ENCODE peak calls at places on chromosomes 2 and 18, in eight cellular contexts. E, O, S, U, B, J, G and P are unnamed samples.

GRCh38 chr2:40103590-40103989 is 324.5 kb upstream of the THUMPD2 start:
- DNase-seq in E (no peak), O (no peak), S (no peak), U (no peak), B (no peak), J (no peak), G (no peak), P (no peak)

GRCh38 chr2:232327089-232328037 is 51.2 kb upstream of the ALPP start:
- DNase-seq in E (peak; percentile 54), O (peak; percentile 81), S (peak; percentile 27), U (peak; percentile 81), B (peak; percentile 83), J (peak; percentile 85), G (peak; percentile 85), P (peak; percentile 67)

GRCh38 chr18:56516769-56517168 is 121.6 kb downstream of the TXNL1 start:
- DNase-seq in E (no peak), O (no peak), S (no peak), U (peak; percentile 14), B (no peak), J (no peak), G (no peak), P (no peak)

GRCh38 chr2:238042849-238043584 is 17.8 kb upstream of the SCLY start:
- DNase-seq in E (no peak), O (no peak), S (no peak), U (no peak), B (no peak), J (no peak), G (no peak), P (no peak)

GRCh38 chr2:132651115-132652099 is 18.6 kb downstream of the LYPD1 start:
- DNase-seq in E (peak; percentile 47), O (peak; percentile 77), S (peak; percentile 12), U (peak; percentile 29), B (peak; percentile 70), J (peak; percentile 69), G (peak; percentile 64), P (no peak)

GRCh38 chr18:22813648-22814328 is 119.3 kb upstream of the RBBP8 start:
- DNase-seq in E (peak; percentile 62), O (peak; percentile 60), S (no peak), U (peak; percentile 70), B (peak; percentile 57), J (peak; percentile 43), G (peak; percentile 56), P (peak; percentile 33)

GRCh38 chr2:192195548-192196418 is 1.1 kb upstream of the TMEFF2 start:
- DNase-seq in E (no peak), O (peak; percentile 89), S (no peak), U (peak; percentile 19), B (peak; percentile 14), J (no peak), G (peak; percentile 69), P (no peak)

GRCh38 chr18:58858591-58859468 is 5.8 kb upstream of the ZNF532 start:
- DNase-seq in E (no peak), O (no peak), S (no peak), U (no peak), B (no peak), J (no peak), G (no peak), P (no peak)

GRCh38 chr2:138829326-138829725 is 49.1 kb upstream of the NXPH2 start:
- DNase-seq in E (peak; percentile 78), O (peak; percentile 82), S (peak; percentile 41), U (peak; percentile 78), B (peak; percentile 73), J (peak; percentile 49), G (peak; percentile 84), P (peak; percentile 37)

GRCh38 chr2:48209214-48209885 is 303.1 kb upstream of the FBXO11 start:
- DNase-seq in E (no peak), O (no peak), S (no peak), U (peak; percentile 22), B (no peak), J (no peak), G (no peak), P (no peak)

GRCh38 chr2:36568533-36569246 is 29.3 kb downstream of the FEZ2 start:
- DNase-seq in E (no peak), O (no peak), S (no peak), U (peak; percentile 94), B (no peak), J (no peak), G (peak; percentile 24), P (no peak)

GRCh38 chr2:119748135-119748534 is 11.6 kb upstream of the PTPN4 start:
- DNase-seq in E (no peak), O (no peak), S (no peak), U (no peak), B (no peak), J (no peak), G (no peak), P (no peak)

GRCh38 chr18:56168049-56168781 is 470.2 kb downstream of the TXNL1 start:
- DNase-seq in E (no peak), O (peak; percentile 29), S (no peak), U (peak; percentile 92), B (peak; percentile 58), J (no peak), G (peak; percentile 72), P (no peak)

GRCh38 chr2:53903011-53903410 is 43.2 kb upstream of the GPR75 start:
- DNase-seq in E (no peak), O (no peak), S (no peak), U (no peak), B (no peak), J (no peak), G (no peak), P (no peak)

DNA sequence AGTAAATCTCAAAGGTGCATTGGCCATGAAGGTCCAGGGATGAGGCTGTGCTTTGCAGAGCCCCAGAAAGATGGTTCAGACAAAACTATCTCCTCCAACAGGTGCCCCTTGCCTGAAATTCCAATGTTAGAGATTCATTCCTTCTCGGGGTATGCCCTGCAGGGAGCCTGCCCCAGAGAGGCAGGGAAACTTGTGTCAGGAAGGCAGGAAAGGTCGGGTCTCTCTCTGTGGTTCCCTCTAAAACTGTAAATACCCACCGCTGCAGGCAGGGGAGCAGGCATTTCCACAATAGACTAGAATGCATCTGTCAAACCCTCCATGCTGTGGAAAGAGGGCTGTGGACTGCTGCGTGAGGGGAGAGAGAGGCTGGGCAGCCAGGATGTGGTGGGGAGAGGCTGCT is 207.8 kb upstream of the SMAD2 start:
- DNase-seq in E (no peak), O (peak; percentile 41), S (no peak), U (no peak), B (no peak), J (no peak), G (peak; percentile 42), P (no peak)
- H3K27ac ChIP-seq in E (no peak overlapping the region), O (no peak overlapping the region), S (no peak overlapping the region), U (peak overlapping the region; percentile 68), B (no peak overlapping the region), J (peak overlapping the region; percentile 90), G (no peak overlapping the region), P (no peak overlapping the region)

GRCh38 chr2:206431439-206431838 is 11.9 kb upstream of the ADAM23 start:
- DNase-seq in E (no peak), O (no peak), S (no peak), U (no peak), B (no peak), J (no peak), G (no peak), P (no peak)

GRCh38 chr2:206433201-206433600 is 10.1 kb upstream of the ADAM23 start:
- DNase-seq in E (no peak), O (no peak), S (no peak), U (no peak), B (no peak), J (peak; percentile 30), G (no peak), P (no peak)

GRCh38 chr2:206432432-206433082 is 10.8 kb upstream of the ADAM23 start:
- DNase-seq in E (no peak), O (no peak), S (no peak), U (no peak), B (no peak), J (peak; percentile 51), G (no peak), P (no peak)

GRCh38 chr2:206435738-206436137 is 7.6 kb upstream of the ADAM23 start:
- DNase-seq in E (no peak), O (peak; percentile 23), S (no peak), U (no peak), B (no peak), J (peak; percentile 23), G (no peak), P (no peak)

GRCh38 chr2:206433686-206434085 is 9.6 kb upstream of the ADAM23 start:
- DNase-seq in E (no peak), O (no peak), S (no peak), U (no peak), B (no peak), J (no peak), G (no peak), P (no peak)
- TF ChIP-seq CTCF in E (no peak), O (no peak), S (no peak), U (no peak), B (no peak), J (no peak), G (no peak), P (no peak)

DNA sequence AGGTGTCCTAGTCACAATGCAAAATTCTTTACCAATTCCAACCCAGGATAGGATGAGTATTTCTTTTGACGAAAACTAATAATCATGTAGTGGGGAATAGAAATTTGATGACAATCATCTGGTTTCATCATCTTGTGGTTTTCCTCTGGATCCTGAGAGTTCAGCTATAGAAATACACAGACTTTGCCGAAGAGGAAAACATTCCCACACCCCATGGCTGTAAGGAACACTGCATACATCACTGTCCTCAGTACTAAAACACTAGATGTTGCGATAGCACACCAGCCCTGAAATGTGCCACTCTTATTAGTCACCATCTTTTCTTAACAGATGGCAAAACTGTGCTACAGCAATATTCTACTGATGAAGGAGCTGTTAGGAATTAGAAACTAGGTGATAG is 29.4 kb downstream of the CERKL start:
- DNase-seq in E (no peak), O (no peak), S (no peak), U (no peak), B (no peak), J (no peak), G (no peak), P (no peak)
- TF ChIP-seq EZH2phosphoT487 in E (no peak), O (no peak), S (no peak), U (no peak), B (no peak), J (no peak), G (no peak), P (no peak)

DNA sequence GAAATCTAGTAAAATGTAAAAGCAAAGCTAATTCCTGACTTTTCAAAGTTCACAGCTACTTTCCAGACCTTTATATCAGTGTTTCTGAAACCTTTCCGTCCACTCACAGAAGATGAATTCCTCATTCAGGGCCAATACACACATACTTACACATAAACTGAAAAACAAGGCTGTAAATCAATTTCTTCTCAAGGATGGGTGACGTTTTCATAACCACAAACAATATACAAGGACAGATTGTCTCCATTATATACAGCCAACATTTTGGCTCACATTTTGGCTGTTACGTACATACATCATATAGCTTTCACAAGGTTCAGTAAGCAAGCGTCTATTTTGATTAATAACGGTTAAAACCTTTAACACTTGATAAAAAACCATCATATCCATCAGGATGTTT is 1.4 kb downstream of the RPRD1A start:
- DNase-seq in E (no peak), O (no peak), S (no peak), U (peak; percentile 6), B (no peak), J (no peak), G (no peak), P (no peak)
- H3K27ac ChIP-seq in E (no peak overlapping the region), O (no peak overlapping the region), S (no peak overlapping the region), U (peak overlapping the region; percentile 81), B (peak overlapping the region; percentile 96), J (peak overlapping the region; percentile 24), G (no peak overlapping the region), P (no peak overlapping the region)

GRCh38 chr2:167334343-167334742 is 446.1 kb downstream of the XIRP2 start:
- DNase-seq in E (no peak), O (no peak), S (no peak), U (peak; percentile 2), B (no peak), J (no peak), G (no peak), P (no peak)
- TF ChIP-seq CTCF in E (no peak), O (no peak), S (no peak), U (no peak), B (no peak), J (no peak), G (no peak), P (no peak)